ENCODE peak calls at places on chromosome 5, in four cellular contexts. Q is mucosa of gallbladder; K is central memory CD4-positive, alpha-beta T cell; S is cardiac muscle cell. U is an unnamed sample.
A peak's percentile ranks its signal among the peaks of the same experiment; 100 is the strongest.

GRCh38 chr5:119353213-119353612 is 2.6 kb upstream of the TNFAIP8 start:
- DNase-seq in Q (no peak), K (no peak), S (no peak), U (no peak)

GRCh38 chr5:81230429-81230828 is 2.7 kb upstream of the CKMT2 start:
- DNase-seq in Q (no peak), K (no peak), S (no peak), U (no peak)

GRCh38 chr5:114065942-114066341 is 295.9 kb upstream of the KCNN2 start:
- DNase-seq in Q (no peak), K (no peak), S (no peak), U (no peak)

GRCh38 chr5:68547049-68547448 is 331.5 kb downstream of the PIK3R1 start:
- DNase-seq in Q (no peak), K (no peak), S (no peak), U (no peak)

GRCh38 chr5:34511915-34512314 is 144.2 kb upstream of the RAI14 start:
- DNase-seq in Q (no peak), K (no peak), S (peak; percentile 50), U (no peak)

GRCh38 chr5:80763873-80764647 is 109.3 kb upstream of the DHFR start:
- DNase-seq in Q (no peak), K (no peak), S (no peak), U (no peak)

GRCh38 chr5:156559955-156560354 is 233.0 kb downstream of the SGCD start:
- DNase-seq in Q (no peak), K (no peak), S (no peak), U (no peak)

GRCh38 chr5:144510845-144511580 is 340.3 kb downstream of the KCTD16 start:
- DNase-seq in Q (no peak), K (no peak), S (no peak), U (no peak)

GRCh38 chr5:89289604-89290003 is 406.6 kb upstream of the MEF2C start:
- DNase-seq in Q (no peak), K (no peak), S (peak; percentile 21), U (no peak)

GRCh38 chr5:71932649-71933338 is 174.5 kb upstream of the MAP1B start:
- DNase-seq in Q (peak; percentile 84), K (no peak), S (peak; percentile 94), U (peak; percentile 61)

GRCh38 chr5:101390317-101390908 is 487.3 kb upstream of the ST8SIA4 start:
- DNase-seq in Q (peak; percentile 10), K (peak; percentile 2), S (peak; percentile 64), U (peak; percentile 65)

GRCh38 chr5:159263569-159263905 is 447 bp downstream of the UBLCP1 start:
- DNase-seq in Q (no peak), K (no peak), S (no peak), U (no peak)

GRCh38 chr5:123865641-123866040 is 353.7 kb downstream of the CSNK1G3 start:
- DNase-seq in Q (no peak), K (no peak), S (no peak), U (no peak)

GRCh38 chr5:168651654-168652053 is 72.5 kb upstream of the PANK3 start:
- DNase-seq in Q (no peak), K (no peak), S (peak; percentile 90), U (no peak)

GRCh38 chr5:34550255-34550654 is 105.9 kb upstream of the RAI14 start:
- DNase-seq in Q (no peak), K (no peak), S (no peak), U (no peak)

GRCh38 chr5:39424751-39425524 is at the start of gene DAB2:
- DNase-seq in Q (peak; percentile 74), K (peak; percentile 1), S (peak; percentile 97), U (peak; percentile 89)